ENCODE peak calls at places on chromosomes 4 and X, in ten cellular contexts. Q is thyroid gland, E is heart left ventricle, X is progenitor cell of endocrine pancreas, C is choroid plexus epithelial cell, G is fibroblast of mammary gland, S is esophagus squamous epithelium, A is body of pancreas, L is tibial artery, U is OCI-LY7. Z is an unnamed sample.

GRCh38 chr4:10546-10870 is 42.6 kb upstream of the ZNF595 start:
- DNase-seq in Q (no peak), E (no peak), X (no peak), C (no peak), G (no peak), S (no peak), A (no peak), L (no peak), U (peak; percentile 15), Z (peak; percentile 6)

GRCh38 chrX:152861116-152861515 is 30.3 kb downstream of the NSDHL start:
- DNase-seq in Q (peak; percentile 25), E (no peak), X (no peak), C (peak; percentile 18), G (no peak), S (no peak), A (no peak), L (no peak), U (no peak), Z (no peak)

GRCh38 chr4:80268081-80268823 is 1.8 kb downstream of the FGF5 start:
- DNase-seq in Q (no peak), E (no peak), X (no peak), C (no peak), G (peak; percentile 42), S (no peak), A (no peak), L (no peak), U (no peak), Z (no peak)

GRCh38 chr4:1356181-1356998 is 9.4 kb downstream of the UVSSA start:
- DNase-seq in Q (peak; percentile 40), E (no peak), X (peak; percentile 58), C (peak; percentile 67), G (peak; percentile 54), S (no peak), A (peak; percentile 60), L (peak; percentile 44), U (peak; percentile 41), Z (peak; percentile 85)

GRCh38 chr4:65623509-65623908 is 46.8 kb downstream of the EPHA5 start:
- DNase-seq in Q (no peak), E (no peak), X (no peak), C (peak; percentile 66), G (peak; percentile 66), S (no peak), A (no peak), L (no peak), U (no peak), Z (no peak)

GRCh38 chr4:145511913-145512522 is 30.4 kb downstream of the SMAD1 start:
- DNase-seq in Q (no peak), E (no peak), X (no peak), C (peak; percentile 50), G (peak; percentile 52), S (no peak), A (no peak), L (no peak), U (peak; percentile 67), Z (no peak)

GRCh38 chr4:57832083-57832482 is 721.9 kb upstream of the IGFBP7 start:
- DNase-seq in Q (no peak), E (no peak), X (no peak), C (no peak), G (no peak), S (no peak), A (no peak), L (no peak), U (no peak), Z (no peak)

GRCh38 chr4:118351851-118352827 is 664 bp downstream of the PRSS12 start:
- DNase-seq in Q (peak; percentile 51), E (no peak), X (peak; percentile 41), C (peak; percentile 41), G (peak; percentile 24), S (no peak), A (peak; percentile 65), L (no peak), U (no peak), Z (peak; percentile 47)

GRCh38 chr4:5474756-5475155 is 233.6 kb downstream of the EVC2 start:
- DNase-seq in Q (no peak), E (no peak), X (no peak), C (peak; percentile 80), G (no peak), S (no peak), A (no peak), L (no peak), U (no peak), Z (no peak)

GRCh38 chrX:55056820-55057690 is 17.8 kb upstream of the PAGE2B start:
- DNase-seq in Q (no peak), E (no peak), X (no peak), C (peak; percentile 75), G (peak; percentile 5), S (no peak), A (no peak), L (no peak), U (no peak), Z (no peak)

GRCh38 chr4:69156913-69157312 is 57.6 kb downstream of the UGT2B11 start:
- DNase-seq in Q (no peak), E (no peak), X (no peak), C (peak; percentile 24), G (peak; percentile 1), S (no peak), A (peak; percentile 18), L (no peak), U (no peak), Z (no peak)
- TF ChIP-seq CTCF in Q (no peak), E (no peak), X (peak; percentile 13), C (peak; percentile 55), G (peak; percentile 33), S (no peak), A (peak; percentile 19), L (no peak), U (peak; percentile 25), Z (peak; percentile 18)

GRCh38 chrX:2500681-2501151 is at the start of the genes DHRSX and ZBED1:
- DNase-seq in Q (peak; percentile 25), E (peak; percentile 77), X (peak; percentile 70), C (no peak), G (no peak), S (no peak), A (no peak), L (no peak), U (peak; percentile 69), Z (peak; percentile 95)

GRCh38 chrX:2498781-2499302 is 1.9 kb downstream of the DHRSX start:
- DNase-seq in Q (peak; percentile 70), E (no peak), X (no peak), C (peak; percentile 44), G (peak; percentile 35), S (no peak), A (no peak), L (peak; percentile 42), U (peak; percentile 48), Z (peak; percentile 24)

GRCh38 chrX:2501246-2502102 is 698 bp upstream of the DHRSX start:
- DNase-seq in Q (no peak), E (no peak), X (no peak), C (no peak), G (no peak), S (no peak), A (no peak), L (no peak), U (no peak), Z (peak; percentile 35)

GRCh38 chrX:2499507-2499906 is 1.3 kb downstream of the DHRSX start:
- DNase-seq in Q (no peak), E (no peak), X (no peak), C (no peak), G (no peak), S (no peak), A (no peak), L (no peak), U (no peak), Z (no peak)

DNA sequence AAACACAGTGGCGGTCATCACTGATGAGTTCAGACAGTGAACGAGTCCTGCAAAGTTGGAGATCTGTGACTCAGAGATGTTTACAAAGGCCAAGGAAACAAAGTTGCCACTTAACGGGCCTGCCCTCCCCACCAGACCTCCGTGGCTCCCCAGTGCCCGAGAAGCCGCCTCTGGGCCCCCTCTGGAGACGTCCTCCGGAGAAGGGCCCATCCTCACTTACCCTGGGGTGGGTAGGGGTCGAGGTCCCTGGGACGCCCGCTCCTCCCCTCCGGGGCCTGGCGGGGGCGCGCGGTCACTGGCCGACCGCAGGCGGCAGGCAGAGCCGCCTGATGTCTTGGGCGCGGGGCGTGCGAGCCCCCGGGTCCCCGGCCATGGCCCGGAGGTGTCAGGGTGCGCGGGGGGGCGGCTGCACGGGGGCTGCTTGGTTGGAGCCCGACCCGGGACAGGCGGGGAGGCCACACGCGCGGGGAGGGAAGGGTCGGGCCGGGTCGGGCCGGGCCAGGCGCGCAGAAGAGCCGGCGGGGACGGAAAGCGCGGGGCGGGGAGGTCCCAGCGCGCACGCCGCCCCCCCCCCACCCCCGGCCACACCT is 590 bp downstream of the DHRSX start:
- DNase-seq in Q (peak; percentile 49), E (peak; percentile 77), X (peak; percentile 34), C (peak; percentile 58), G (peak; percentile 77), S (no peak), A (no peak), L (peak; percentile 28), U (peak; percentile 62), Z (peak; percentile 72)
- TF ChIP-seq CTCF in Q (no peak), E (no peak), X (peak; percentile 40), C (no peak), G (no peak), S (no peak), A (peak; percentile 21), L (no peak), U (peak; percentile 66), Z (peak; percentile 9)

GRCh38 chr4:41044165-41044564 is 170.2 kb downstream of the APBB2 start:
- DNase-seq in Q (no peak), E (no peak), X (no peak), C (no peak), G (peak; percentile 18), S (no peak), A (no peak), L (no peak), U (peak; percentile 28), Z (no peak)
- TF ChIP-seq CTCF in Q (no peak), E (no peak), X (no peak), C (no peak), G (no peak), S (no peak), A (no peak), L (no peak), U (peak; percentile 50), Z (no peak)

GRCh38 chr4:56532239-56532638 is 26.6 kb downstream of the ARL9 start:
- DNase-seq in Q (no peak), E (no peak), X (no peak), C (no peak), G (no peak), S (no peak), A (no peak), L (no peak), U (no peak), Z (no peak)

GRCh38 chr4:56530269-56531148 is 24.9 kb downstream of the ARL9 start:
- DNase-seq in Q (peak; percentile 82), E (peak; percentile 92), X (peak; percentile 62), C (peak; percentile 84), G (peak; percentile 77), S (peak; percentile 23), A (peak; percentile 84), L (peak; percentile 88), U (no peak), Z (peak; percentile 88)

GRCh38 chr4:56531823-56532222 is 26.2 kb downstream of the ARL9 start:
- DNase-seq in Q (no peak), E (no peak), X (no peak), C (no peak), G (peak; percentile 16), S (no peak), A (no peak), L (no peak), U (no peak), Z (no peak)

GRCh38 chr4:56531149-56531770 is 25.7 kb downstream of the ARL9 start:
- DNase-seq in Q (no peak), E (no peak), X (no peak), C (no peak), G (no peak), S (no peak), A (no peak), L (no peak), U (no peak), Z (no peak)

GRCh38 chr4:56535915-56536314 is 30.3 kb downstream of the ARL9 start:
- DNase-seq in Q (no peak), E (no peak), X (no peak), C (no peak), G (no peak), S (no peak), A (no peak), L (no peak), U (no peak), Z (no peak)
- TF ChIP-seq CTCF in Q (no peak), E (no peak), X (no peak), C (no peak), G (no peak), S (no peak), A (no peak), L (no peak), U (no peak), Z (no peak)